ENCODE peak calls at places on chromosomes 6 and 20, in four cellular contexts. R is HepG2, U is SK-N-SH, Z is K562. I is an unnamed sample.

GRCh38 chr6:137798846-137799245 is 68.2 kb upstream of the TNFAIP3 start:
- DNase-seq in R (no peak), U (no peak), Z (no peak), I (no peak)

GRCh38 chr20:38091447-38092216 is 58.1 kb downstream of the RPRD1B start:
- DNase-seq in R (no peak), U (no peak), Z (peak), I (no peak)

GRCh38 chr20:1868856-1869255 is 26.4 kb upstream of the SIRPA start:
- DNase-seq in Z (no peak), R (no peak), U (no peak), I (no peak)

GRCh38 chr6:136439514-136440186 is 110.6 kb downstream of the MAP7 start:
- DNase-seq in R (no peak), U (no peak), Z (no peak), I (no peak)

GRCh38 chr6:99980741-99981140 is 13.3 kb downstream of the MCHR2 start:
- DNase-seq in U (no peak), Z (no peak), R (no peak), I (no peak)

GRCh38 chr20:44166477-44166876 is 20.5 kb downstream of the JPH2 start:
- DNase-seq in R (no peak), Z (no peak), U (no peak), I (no peak)

GRCh38 chr6:112640895-112641294 is 293.8 kb downstream of the RFPL4B start:
- DNase-seq in R (no peak), U (peak), Z (no peak), I (no peak)

GRCh38 chr6:136977075-136977474 is 55.0 kb downstream of the SLC35D3 start:
- DNase-seq in U (no peak), R (no peak), Z (no peak), I (no peak)

GRCh38 chr6:79946242-79946641 is 1.1 kb downstream of the ELOVL4 start:
- DNase-seq in U (peak), R (peak), Z (no peak), I (peak)

GRCh38 chr6:79048611-79049010 is 29.4 kb downstream of the PHIP start:
- DNase-seq in U (peak), R (peak), Z (peak), I (peak)

GRCh38 chr6:138397128-138397814 is 6.8 kb upstream of the HEBP2 start:
- DNase-seq in R (no peak), U (no peak), Z (no peak), I (no peak)

GRCh38 chr20:32343438-32343837 is 14.7 kb upstream of the ASXL1 start:
- DNase-seq in R (no peak), Z (no peak), U (no peak), I (no peak)

GRCh38 chr6:55069132-55069781 is 105.1 kb upstream of the HCRTR2 start:
- DNase-seq in U (peak), Z (no peak), R (peak), I (peak)
- TF ChIP-seq FOXJ3 in U (no peak), Z (no peak), R (no peak), I (no peak)

DNA sequence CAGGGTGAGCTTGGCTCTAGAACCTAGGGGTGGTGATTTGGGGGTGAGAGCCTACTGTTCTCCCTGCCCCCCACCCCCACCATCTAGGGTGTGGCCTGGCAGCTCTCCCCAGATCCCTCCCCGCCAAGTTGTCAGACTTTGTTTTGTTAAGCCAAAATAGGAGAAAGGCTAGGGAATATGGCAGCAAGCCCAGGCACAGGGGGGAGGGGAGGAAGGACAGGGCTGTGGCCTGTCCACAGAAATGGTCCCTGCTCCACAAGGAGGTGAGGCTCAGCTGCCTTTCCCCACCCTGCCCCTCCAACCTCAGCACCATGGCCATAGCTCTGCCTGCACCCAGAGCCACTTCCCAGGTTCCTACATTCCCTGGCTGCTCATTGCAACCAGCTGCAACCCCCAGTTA is 17.2 kb downstream of the SCUBE3 start:
- DNase-seq in U (no peak), Z (no peak), R (no peak), I (no peak)
- TF ChIP-seq FOXJ3 in U (no peak), Z (no peak), R (no peak), I (no peak)

GRCh38 chr20:59219206-59219605 is 55.6 kb downstream of the ZNF831 start:
- DNase-seq in U (no peak), Z (no peak), R (no peak), I (no peak)

GRCh38 chr20:59222239-59222981 is 58.8 kb downstream of the ZNF831 start:
- DNase-seq in R (peak), Z (peak), U (peak), I (peak)

GRCh38 chr20:59221881-59222238 is 58.2 kb downstream of the ZNF831 start:
- DNase-seq in Z (no peak), U (no peak), R (no peak), I (no peak)

GRCh38 chr20:59221049-59221748 is 57.6 kb downstream of the ZNF831 start:
- DNase-seq in R (peak), Z (no peak), U (no peak), I (no peak)

DNA sequence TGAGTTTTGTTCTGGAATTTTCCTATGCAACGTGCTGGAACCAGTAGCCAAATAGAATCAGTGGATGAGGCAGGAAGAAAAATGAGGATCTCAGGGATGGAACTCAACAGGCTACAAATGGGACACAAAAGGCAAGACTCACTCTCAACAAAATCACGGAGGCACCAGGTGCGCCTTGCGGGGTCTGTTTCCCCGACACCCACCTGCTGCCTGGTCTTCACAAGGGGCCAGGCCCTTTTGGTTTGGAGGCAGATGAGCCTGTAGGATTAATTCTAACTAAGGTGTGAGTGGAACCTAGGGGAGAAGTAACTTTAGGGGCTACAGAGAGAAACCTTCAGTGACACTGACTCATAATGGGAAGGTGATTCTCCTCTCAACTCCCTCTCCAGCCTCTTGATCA is 56.5 kb downstream of the ZNF831 start:
- DNase-seq in U (no peak), Z (no peak), R (no peak), I (no peak)
- TF ChIP-seq FOXJ3 in U (no peak), Z (no peak), R (no peak), I (no peak)

GRCh38 chr20:19975436-19975799 is 41.7 kb upstream of the NAA20 start:
- DNase-seq in U (no peak), R (no peak), Z (no peak), I (no peak)

GRCh38 chr20:19977373-19977770 is 39.8 kb upstream of the NAA20 start:
- DNase-seq in U (no peak), Z (no peak), R (no peak), I (no peak)

GRCh38 chr20:19978511-19979210 is 38.5 kb upstream of the NAA20 start:
- DNase-seq in Z (no peak), R (no peak), U (no peak), I (no peak)

GRCh38 chr20:19975901-19976300 is 41.3 kb upstream of the NAA20 start:
- DNase-seq in Z (no peak), U (no peak), R (no peak), I (no peak)

DNA sequence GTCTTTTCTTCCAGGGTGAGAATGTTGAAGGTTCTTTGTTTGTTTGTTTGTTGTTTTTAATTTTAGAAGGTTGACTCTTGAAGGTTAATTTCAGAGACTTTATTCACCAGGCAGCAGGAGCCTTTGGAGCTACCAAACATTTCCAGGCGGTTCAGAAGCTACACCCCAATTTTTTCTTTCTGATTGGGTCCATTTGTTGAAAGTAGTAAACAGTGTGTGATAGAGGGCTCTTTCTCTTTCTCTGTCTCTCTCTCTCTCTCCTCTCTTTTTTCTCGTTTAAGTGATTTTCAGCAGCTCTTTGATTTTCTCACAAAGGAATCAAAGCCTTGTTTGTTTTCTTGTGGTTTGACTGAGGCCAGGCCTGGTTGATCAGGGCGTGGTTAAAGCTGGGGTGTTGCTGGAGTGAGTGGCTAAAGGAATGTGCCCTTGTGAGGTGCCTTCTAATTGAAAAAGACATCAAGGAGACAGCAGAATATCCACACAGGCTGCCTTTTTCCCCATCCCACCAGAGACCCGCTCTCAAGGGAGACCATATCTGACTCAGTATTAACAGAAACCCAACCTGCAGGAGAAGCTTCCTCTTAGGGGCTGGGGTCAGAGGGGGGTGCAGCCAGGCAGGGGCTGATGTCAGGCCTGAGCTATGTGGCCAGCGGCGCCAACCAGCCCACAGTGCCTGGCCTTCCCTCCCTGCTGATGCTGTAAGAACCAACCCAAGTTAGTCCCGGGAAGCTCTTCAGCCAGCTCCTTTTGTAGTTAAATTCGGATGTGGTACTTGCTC is 40.4 kb upstream of the NAA20 start:
- DNase-seq in Z (no peak), R (peak), U (no peak), I (no peak)
- TF ChIP-seq FOXJ3 in Z (no peak), R (no peak), U (no peak), I (no peak)

DNA sequence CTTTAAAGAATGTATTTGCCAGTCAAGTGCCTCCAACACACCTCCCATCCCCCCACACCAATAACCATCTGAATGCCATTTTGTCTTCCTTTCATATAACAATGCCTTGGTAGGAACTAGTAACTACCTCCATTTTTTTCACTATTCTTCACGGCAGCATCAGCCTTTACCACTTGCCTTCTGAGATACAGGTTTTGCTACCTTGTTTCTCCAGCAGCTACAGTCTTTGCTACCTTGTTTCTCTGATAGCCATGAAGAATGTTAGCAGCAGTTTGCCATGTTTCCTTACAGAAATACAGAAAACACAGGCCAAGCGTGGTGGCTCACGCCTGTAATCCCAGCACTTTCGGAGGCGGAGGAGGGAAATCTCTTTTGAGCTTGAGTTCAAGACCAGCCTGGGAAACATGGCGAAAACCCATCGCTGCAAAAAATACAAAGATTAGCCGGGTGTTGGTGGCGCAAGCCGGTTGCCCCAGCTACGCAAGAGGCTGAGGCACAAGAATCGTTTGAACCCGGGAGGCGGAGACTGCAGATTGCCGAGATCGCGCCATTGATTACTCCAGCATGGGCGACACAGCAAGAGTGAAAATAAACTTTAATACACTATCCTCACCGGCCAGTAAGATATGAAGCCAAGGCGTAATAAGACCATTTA is 100.9 kb downstream of the HFE start:
- DNase-seq in Z (peak), U (no peak), R (peak), I (no peak)
- TF ChIP-seq FOXJ3 in Z (no peak), U (no peak), R (no peak), I (peak)

I was measured in WTC11.